ENCODE peak calls at places on chromosomes 12 and 14, in six cellular contexts. P is ovary, L is bronchial epithelial cell, A is astrocyte, O is osteoblast, U is K562. E is an unnamed sample.

GRCh38 chr14:79473676-79474075 is 737.6 kb downstream of the DIO2 start:
- DNase-seq in O (no peak), A (no peak), P (no peak), L (no peak), U (no peak), E (no peak)

GRCh38 chr14:104105071-104105821 is 19.7 kb downstream of the ASPG start:
- DNase-seq in U (no peak), A (no peak), P (no peak), L (no peak), O (peak; percentile 66), E (no peak)

GRCh38 chr14:95442633-95443021 is 73.8 kb downstream of the SYNE3 start:
- DNase-seq in O (peak; percentile 98), L (peak; percentile 61), P (peak; percentile 89), U (peak; percentile 75), A (peak; percentile 44), E (peak; percentile 26)

GRCh38 chr14:38855513-38855912 is 247.5 kb downstream of the SEC23A start:
- DNase-seq in A (no peak), O (no peak), P (no peak), L (no peak), U (no peak), E (no peak)

GRCh38 chr12:115223322-115223721 is 539.3 kb upstream of the TBX3 start:
- DNase-seq in U (no peak), L (peak; percentile 75), A (peak; percentile 77), O (peak; percentile 61), P (no peak), E (peak; percentile 60)

GRCh38 chr14:96567289-96567899 is 65.2 kb downstream of the PAPOLA start:
- DNase-seq in L (peak; percentile 32), A (peak; percentile 13), U (peak; percentile 40), P (no peak), O (no peak), E (no peak)

GRCh38 chr14:92635031-92635430 is 113.4 kb downstream of the LGMN start:
- DNase-seq in A (no peak), P (no peak), U (no peak), L (no peak), O (no peak), E (no peak)

GRCh38 chr14:29446971-29447370 is 480.7 kb downstream of the PRKD1 start:
- DNase-seq in P (no peak), A (no peak), L (no peak), O (no peak), U (no peak), E (no peak)

GRCh38 chr12:57229041-57229633 is 374 bp upstream of the SHMT2 start:
- DNase-seq in L (no peak), A (no peak), U (no peak), O (no peak), P (no peak), E (no peak)

GRCh38 chr12:102659200-102659911 is 179.0 kb upstream of the IGF1 start:
- DNase-seq in O (no peak), U (no peak), L (no peak), A (no peak), P (no peak), E (no peak)

DNA sequence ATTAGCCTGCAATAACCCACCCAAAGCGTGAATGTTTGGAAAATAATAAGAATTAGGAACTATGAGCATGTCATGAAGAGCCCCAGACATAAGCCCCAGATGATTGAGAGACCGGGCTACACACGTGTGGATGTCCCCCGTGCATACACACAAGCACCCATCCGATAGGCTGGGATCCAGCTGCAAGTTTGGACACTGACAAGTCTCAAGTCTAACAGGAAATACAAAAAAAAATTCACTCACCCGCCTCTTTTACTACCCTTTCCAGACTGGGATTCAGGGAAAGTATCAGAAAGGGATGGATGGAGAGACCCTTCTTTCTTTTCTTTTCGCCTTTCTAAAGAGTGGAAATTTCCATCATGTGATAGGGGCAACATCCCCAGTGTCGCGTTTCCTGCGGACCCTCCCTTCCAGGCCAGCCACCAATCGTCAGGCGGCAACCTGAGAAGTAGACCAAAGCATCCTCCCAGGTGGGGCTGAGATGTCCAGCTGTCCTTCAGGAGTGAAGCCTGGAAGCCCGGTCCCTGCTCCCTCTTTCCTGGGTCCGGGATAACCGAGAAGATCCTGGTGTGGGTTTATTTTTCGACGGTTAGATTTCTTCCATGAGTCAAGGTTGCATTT is 6.4 kb upstream of the SLC38A4 start:
- DNase-seq in U (no peak), A (no peak), L (no peak), P (no peak), O (peak; percentile 56), E (no peak)
- H3K4me3 ChIP-seq in U (no peak overlapping the region), A (peak overlapping the region; percentile 49), L (peak overlapping the region; percentile 44), P (no peak overlapping the region), O (peak overlapping the region; percentile 66), E (peak overlapping the region; percentile 44)

DNA sequence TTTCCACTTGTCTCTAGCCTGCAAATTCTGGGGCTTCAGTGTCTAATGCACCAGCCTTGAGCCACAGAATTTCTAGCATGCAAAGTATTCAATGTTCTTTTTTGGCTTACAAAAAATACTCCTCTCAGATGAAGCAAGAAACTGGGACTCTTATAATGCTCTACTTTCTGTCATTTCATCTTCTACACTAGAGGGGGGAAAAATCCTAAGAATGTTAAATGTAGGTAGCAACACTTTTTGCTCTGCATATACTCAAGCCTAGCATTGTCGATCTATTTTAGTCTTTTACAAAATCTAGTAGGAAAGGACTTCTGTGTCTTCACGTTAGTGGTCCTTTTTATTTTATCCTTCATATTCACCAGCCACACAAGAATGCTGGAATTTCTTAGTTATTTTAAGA is 253.1 kb upstream of the FLRT2 start:
- DNase-seq in P (no peak), U (no peak), A (no peak), O (no peak), L (no peak), E (no peak)
- H3K4me3 ChIP-seq in P (no peak overlapping the region), U (no peak overlapping the region), A (no peak overlapping the region), O (no peak overlapping the region), L (no peak overlapping the region), E (no peak overlapping the region)

DNA sequence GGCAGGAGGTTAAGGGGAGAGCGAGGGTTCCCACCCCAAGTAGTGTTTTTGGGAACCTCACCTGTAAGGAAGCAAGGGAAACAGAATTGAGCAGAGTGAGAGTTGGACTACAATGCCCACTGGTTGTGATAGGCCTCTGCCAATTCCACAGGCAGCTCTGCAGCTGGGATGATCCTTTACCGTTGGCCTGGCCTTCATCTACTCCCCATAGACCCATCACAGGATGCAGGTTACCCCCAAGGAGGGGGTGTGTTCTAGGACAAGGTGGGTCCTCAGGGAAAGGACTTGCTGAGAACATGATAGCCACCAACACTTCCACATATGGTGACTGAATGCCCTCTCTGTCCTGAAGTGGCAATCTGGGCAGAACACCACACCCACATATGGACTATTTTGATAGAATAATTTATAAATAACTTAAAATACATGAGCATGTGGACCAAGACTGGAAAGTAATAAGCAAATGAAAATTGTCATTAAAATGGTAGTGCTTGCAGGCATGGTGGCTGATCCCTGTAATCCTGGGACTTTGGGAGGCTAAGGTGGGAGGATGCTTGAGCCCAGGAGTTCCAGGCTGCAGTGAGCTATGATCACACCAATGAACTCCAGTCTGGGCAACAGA is 8.4 kb downstream of the PHLDA1 start:
- DNase-seq in P (no peak), U (no peak), A (no peak), O (no peak), L (no peak), E (no peak)
- H3K4me3 ChIP-seq in P (no peak overlapping the region), U (no peak overlapping the region), A (no peak overlapping the region), O (no peak overlapping the region), L (no peak overlapping the region), E (no peak overlapping the region)

GRCh38 chr12:50620050-50620974 is 115.5 kb downstream of the DIP2B start:
- DNase-seq in O (peak; percentile 88), L (peak; percentile 90), A (peak; percentile 96), P (no peak), U (no peak), E (peak; percentile 77)
- H3K4me3 ChIP-seq in O (peak overlapping the region; percentile 14), L (no peak overlapping the region), A (peak overlapping the region; percentile 10), P (no peak overlapping the region), U (no peak overlapping the region), E (peak overlapping the region; percentile 11)

DNA sequence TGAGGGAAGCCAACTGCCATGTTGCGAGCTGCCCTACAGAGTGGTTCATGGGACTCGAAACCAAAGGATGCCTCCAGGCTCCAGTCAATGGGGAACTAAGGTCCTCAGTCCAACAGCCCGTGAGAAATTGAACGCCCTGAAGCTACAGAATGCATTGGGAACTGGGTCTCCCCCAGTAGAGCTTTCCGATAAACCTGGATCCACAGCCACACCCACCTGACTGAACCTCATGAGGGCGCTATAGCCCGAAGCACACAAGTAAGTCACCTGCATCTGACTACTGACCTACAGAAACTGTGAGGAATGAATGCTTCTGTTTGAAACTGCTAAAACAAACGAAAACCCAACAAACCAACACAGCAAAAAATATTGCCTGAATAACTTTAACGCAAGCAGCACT is 1297.7 kb downstream of the AACS start:
- DNase-seq in O (no peak), U (no peak), P (no peak), A (no peak), L (no peak), E (no peak)
- H3K4me3 ChIP-seq in O (no peak overlapping the region), U (no peak overlapping the region), P (no peak overlapping the region), A (no peak overlapping the region), L (no peak overlapping the region), E (no peak overlapping the region)

DNA sequence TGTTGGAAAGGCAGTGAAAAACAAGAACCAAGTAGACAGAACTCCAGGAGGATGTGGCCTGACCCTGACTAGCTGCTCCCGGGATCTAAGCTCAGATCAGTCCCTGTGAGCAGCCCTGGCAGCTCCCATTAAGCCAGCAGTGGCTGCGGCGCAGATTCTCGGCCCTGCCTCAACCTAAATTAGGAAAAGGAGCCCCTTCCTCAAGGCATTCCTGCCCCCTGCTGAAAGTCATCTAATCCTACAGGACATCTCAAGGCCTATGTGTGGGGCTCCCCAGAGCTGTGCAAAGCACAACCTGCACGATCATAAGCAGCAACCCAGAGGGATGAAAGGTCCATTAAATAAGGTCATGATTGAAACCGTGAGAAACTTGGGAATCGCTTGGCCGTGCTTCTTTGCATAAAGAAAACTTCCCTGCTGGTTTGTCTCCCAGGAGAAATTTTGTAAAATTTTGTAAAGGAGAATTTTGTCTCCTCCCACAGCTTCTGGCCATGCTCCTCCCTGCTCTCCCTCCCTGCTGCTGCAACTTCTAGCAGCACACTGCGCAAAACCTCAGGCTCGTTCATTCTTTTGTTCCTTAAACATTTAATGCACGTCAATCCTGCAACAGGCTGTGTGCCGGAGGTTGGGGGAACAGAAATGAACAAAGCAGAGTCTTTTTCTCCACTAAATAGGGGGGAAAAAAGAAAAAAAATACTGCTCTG is 96.6 kb upstream of the SLC35F4 start:
- DNase-seq in U (no peak), L (no peak), A (no peak), P (no peak), O (no peak), E (no peak)
- H3K4me3 ChIP-seq in U (no peak overlapping the region), L (no peak overlapping the region), A (no peak overlapping the region), P (no peak overlapping the region), O (no peak overlapping the region), E (no peak overlapping the region)

DNA sequence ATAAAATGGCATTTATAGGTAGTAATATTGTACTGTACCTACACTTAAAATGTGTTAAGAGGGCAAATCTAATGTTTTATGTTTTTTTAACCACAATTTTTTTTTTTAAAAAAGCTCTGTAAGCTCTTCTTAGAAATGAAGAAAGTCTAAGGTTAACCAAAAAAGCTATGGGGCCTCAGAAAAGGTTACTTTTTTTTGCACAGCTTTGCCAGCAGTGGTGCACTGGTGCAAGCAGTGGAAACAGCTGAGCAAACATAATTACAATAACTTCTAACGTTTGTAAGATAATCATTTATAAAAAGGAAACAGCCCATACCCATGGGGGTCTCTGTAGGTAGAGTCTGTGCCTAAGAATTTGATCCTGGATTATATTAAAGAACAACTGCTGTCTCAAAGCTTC is 85.1 kb upstream of the NID2 start:
- DNase-seq in U (no peak), O (no peak), L (no peak), P (no peak), A (no peak), E (no peak)
- H3K4me3 ChIP-seq in U (no peak overlapping the region), O (no peak overlapping the region), L (no peak overlapping the region), P (no peak overlapping the region), A (no peak overlapping the region), E (no peak overlapping the region)

E was measured in skeletal muscle cell.